ENCODE peak calls at places on chromosomes 16 and 17, in six cellular contexts. X is central memory CD4-positive, alpha-beta T cell; S is neuronal stem cell; I is activated naive CD4-positive, alpha-beta T cell; C is amniotic epithelial cell; P is hippocampal formation. Q is an unnamed sample.

GRCh38 chr16:87375426-87376135 is 8.0 kb downstream of the FBXO31 start:
- DNase-seq in S (no peak), X (no peak), I (no peak), P (no peak), C (no peak), Q (no peak)

GRCh38 chr16:10978846-10979446 is 34.6 kb downstream of the CLEC16A start:
- DNase-seq in C (no peak), I (no peak), S (no peak), P (no peak), X (no peak), Q (no peak)

GRCh38 chr16:49643429-49644142 is 212.3 kb downstream of the ZNF423 start:
- DNase-seq in C (peak), I (no peak), S (no peak), P (no peak), X (no peak), Q (peak)

GRCh38 chr16:49858200-49859129 is 2.6 kb upstream of the ZNF423 start:
- DNase-seq in S (peak), P (no peak), I (no peak), C (no peak), X (no peak), Q (no peak)

GRCh38 chr17:60164697-60165096 is 14.9 kb downstream of the CA4 start:
- DNase-seq in C (no peak), X (no peak), S (no peak), I (no peak), P (no peak), Q (no peak)

GRCh38 chr16:57379579-57379978 is 7.3 kb downstream of the CX3CL1 start:
- DNase-seq in C (peak), I (no peak), S (no peak), X (no peak), P (no peak), Q (no peak)

GRCh38 chr16:48526058-48526957 is 83.7 kb downstream of the N4BP1 start:
- DNase-seq in X (no peak), S (no peak), I (no peak), C (peak), P (no peak), Q (no peak)

GRCh38 chr16:82344157-82344556 is 174.1 kb upstream of the MPHOSPH6 start:
- DNase-seq in C (no peak), X (no peak), I (no peak), S (no peak), P (peak), Q (no peak)

GRCh38 chr17:8057691-8058114 is 18.8 kb downstream of the ALOX15B start:
- DNase-seq in C (peak), X (peak), I (peak), S (peak), P (peak), Q (no peak)

GRCh38 chr17:55564077-55564476 is 52.8 kb upstream of the SMIM36 start:
- DNase-seq in P (no peak), X (no peak), C (peak), S (no peak), I (no peak), Q (no peak)

GRCh38 chr16:31347445-31347844 is 7.5 kb upstream of the ITGAX start:
- DNase-seq in I (no peak), S (no peak), C (no peak), X (no peak), P (no peak), Q (no peak)

GRCh38 chr16:12144355-12144754 is 167.8 kb downstream of the SNX29 start:
- DNase-seq in X (no peak), S (no peak), P (no peak), I (no peak), C (no peak), Q (no peak)

Q was measured in retinal pigment epithelial cell.